ENCODE peak calls at places on chromosomes 13 and 19, in seven cellular contexts. I is H1, O is SK-N-SH, V is neural progenitor cell, K is K562, A is HepG2, G is IMR-90. R is an unnamed sample.

GRCh38 chr13:83867708-83868107 is 14.6 kb downstream of the SLITRK1 start:
- DNase-seq in I (no peak), O (no peak), V (no peak), K (no peak), A (no peak), G (no peak), R (no peak)

GRCh38 chr13:92224052-92224821 is 825.8 kb downstream of the GPC5 start:
- DNase-seq in I (no peak), O (no peak), V (no peak), K (no peak), A (no peak), G (peak), R (peak)

GRCh38 chr19:45630463-45630862 is 8.7 kb downstream of the EML2 start:
- DNase-seq in I (no peak), O (peak), V (no peak), K (no peak), A (no peak), G (peak), R (peak)

GRCh38 chr19:41930926-41931592 is 2.8 kb upstream of the ERFL start:
- DNase-seq in I (peak), O (no peak), V (peak), K (no peak), A (no peak), G (no peak), R (no peak)

GRCh38 chr13:86882835-86883234 is 788.3 kb upstream of the SLITRK5 start:
- DNase-seq in I (no peak), O (no peak), V (no peak), K (no peak), A (peak), G (peak), R (no peak)

GRCh38 chr19:35044317-35045117 is 3.0 kb downstream of the HPN start:
- DNase-seq in I (peak), O (peak), V (peak), K (peak), A (peak), G (peak), R (peak)

GRCh38 chr19:16303755-16304154 is 20.9 kb upstream of the KLF2 start:
- DNase-seq in I (no peak), O (no peak), V (no peak), K (no peak), A (no peak), G (no peak), R (no peak)

GRCh38 chr19:46579286-46579944 is 21.7 kb upstream of the CALM3 start:
- DNase-seq in I (peak), O (peak), V (peak), K (no peak), A (no peak), G (no peak), R (no peak)

GRCh38 chr19:4742717-4743646 is 19.3 kb upstream of the DPP9 start:
- DNase-seq in I (peak), O (peak), V (peak), K (no peak), A (no peak), G (no peak), R (no peak)

GRCh38 chr13:24274452-24274971 is 34.9 kb upstream of the C1QTNF9 start:
- DNase-seq in I (no peak), O (no peak), V (no peak), K (no peak), A (no peak), G (peak), R (no peak)

GRCh38 chr19:44723952-44724319 is 24.6 kb upstream of the BCL3 start:
- DNase-seq in I (peak), O (peak), V (peak), K (peak), A (peak), G (peak), R (peak)

GRCh38 chr19:6274756-6275155 is 5.0 kb downstream of the MLLT1 start:
- DNase-seq in I (no peak), O (peak), V (no peak), K (no peak), A (no peak), G (no peak), R (no peak)

DNA sequence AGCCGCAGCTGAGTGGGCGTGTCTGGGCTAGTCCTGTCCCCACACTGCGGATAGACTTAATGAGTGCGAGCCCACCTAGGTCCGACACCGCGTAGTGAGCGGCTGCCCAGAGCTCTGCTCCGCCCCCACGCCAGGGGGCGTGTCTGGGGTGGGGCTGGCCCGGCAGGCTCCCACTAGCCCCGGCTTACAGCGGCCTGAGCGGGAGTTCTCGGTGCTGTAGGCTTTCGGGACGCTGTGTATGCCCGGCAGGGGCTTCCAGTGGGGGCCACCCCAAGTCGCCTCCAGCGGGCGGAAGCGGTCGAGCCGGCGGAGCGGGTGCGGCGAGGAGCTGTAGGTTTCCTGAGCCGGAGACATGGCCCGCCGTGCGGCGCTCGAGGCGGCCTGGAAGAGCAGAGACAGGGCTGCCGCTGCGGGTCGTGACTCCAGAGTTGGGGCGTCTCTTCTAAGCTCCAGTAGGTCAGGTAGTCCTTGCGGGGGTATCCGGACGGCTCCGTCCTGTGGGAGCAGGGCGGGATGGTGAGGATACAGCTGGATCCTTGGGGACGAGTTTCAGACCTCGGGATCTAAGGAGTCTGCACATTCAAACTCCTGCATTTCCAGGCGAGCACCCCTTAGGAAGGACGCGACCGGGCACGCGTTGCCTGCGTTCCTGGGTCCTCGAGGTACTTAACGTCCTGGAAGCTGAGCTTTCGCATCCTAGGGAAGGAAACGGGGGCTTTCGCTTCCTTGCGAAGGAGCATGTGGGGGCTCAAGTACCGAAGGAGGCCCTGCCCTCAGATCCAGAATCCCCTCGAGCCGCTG is 1.2 kb downstream of the CGB7 start:
- DNase-seq in I (peak), O (peak), V (peak), K (peak), A (peak), G (peak), R (peak)
- H3K4me2 ChIP-seq in I (peak), O (peak), V (peak), K (peak), A (peak), G (peak), R (peak)

GRCh38 chr19:23917856-23918255 is 3.2 kb downstream of the ZNF726 start:
- DNase-seq in I (no peak), O (no peak), V (no peak), K (no peak), A (no peak), G (no peak), R (no peak)

GRCh38 chr19:23916991-23917390 is 2.3 kb downstream of the ZNF726 start:
- DNase-seq in I (no peak), O (no peak), V (no peak), K (no peak), A (no peak), G (peak), R (no peak)

GRCh38 chr19:23909222-23909621 is 5.5 kb upstream of the ZNF726 start:
- DNase-seq in I (no peak), O (no peak), V (no peak), K (no peak), A (no peak), G (no peak), R (no peak)

GRCh38 chr19:23914402-23915286 is at the start of gene ZNF726:
- DNase-seq in I (no peak), O (peak), V (no peak), K (peak), A (no peak), G (peak), R (no peak)

DNA sequence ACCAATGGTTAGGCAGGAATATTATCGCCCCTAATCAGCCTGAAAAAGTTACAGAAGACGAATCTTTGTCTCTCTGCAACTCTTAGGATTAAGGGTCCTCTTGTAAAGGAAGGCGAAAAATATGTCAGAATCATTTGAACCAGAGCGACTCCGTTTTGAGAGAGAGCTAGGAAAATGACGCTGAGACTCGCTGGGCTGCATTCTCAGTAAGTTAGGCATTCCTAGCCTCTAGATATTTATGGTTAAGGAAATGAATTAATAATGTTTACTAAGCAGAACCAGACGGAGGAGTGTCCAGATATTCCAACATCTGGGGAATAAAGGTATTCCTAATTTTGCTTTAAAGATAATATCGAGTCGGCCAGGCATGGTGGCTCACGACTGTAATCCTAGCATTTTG is 755 bp upstream of the ZNF726 start:
- DNase-seq in I (no peak), O (no peak), V (no peak), K (no peak), A (no peak), G (no peak), R (no peak)
- H2AFZ ChIP-seq in I (no peak), O (peak), V (no peak), K (peak), A (no peak), G (no peak), R (no peak)

GRCh38 chr13:37869756-37870488 is at the start of gene TRPC4:
- DNase-seq in I (peak), O (peak), V (peak), K (peak), A (peak), G (peak), R (peak)

GRCh38 chr13:37869506-37869755 is 141 bp downstream of the TRPC4 start:
- DNase-seq in I (no peak), O (no peak), V (no peak), K (no peak), A (no peak), G (no peak), R (no peak)

GRCh38 chr13:37868691-37869505 is 674 bp downstream of the TRPC4 start:
- DNase-seq in I (peak), O (no peak), V (peak), K (no peak), A (no peak), G (peak), R (peak)

GRCh38 chr13:37870895-37871550 is 1.5 kb upstream of the TRPC4 start:
- DNase-seq in I (peak), O (no peak), V (peak), K (no peak), A (no peak), G (peak), R (no peak)

GRCh38 chr13:37870489-37870845 is 895 bp upstream of the TRPC4 start:
- DNase-seq in I (no peak), O (no peak), V (no peak), K (no peak), A (no peak), G (no peak), R (no peak)
- H3K4me2 ChIP-seq in I (peak), O (peak), V (peak), K (peak), A (no peak), G (peak), R (peak)

GRCh38 chr19:615619-616018 is 17.7 kb downstream of the POLRMT start:
- DNase-seq in I (no peak), O (no peak), V (no peak), K (no peak), A (no peak), G (no peak), R (no peak)
- H2AFZ ChIP-seq in I (no peak), O (no peak), V (no peak), K (no peak), A (no peak), G (no peak), R (no peak)

DNA sequence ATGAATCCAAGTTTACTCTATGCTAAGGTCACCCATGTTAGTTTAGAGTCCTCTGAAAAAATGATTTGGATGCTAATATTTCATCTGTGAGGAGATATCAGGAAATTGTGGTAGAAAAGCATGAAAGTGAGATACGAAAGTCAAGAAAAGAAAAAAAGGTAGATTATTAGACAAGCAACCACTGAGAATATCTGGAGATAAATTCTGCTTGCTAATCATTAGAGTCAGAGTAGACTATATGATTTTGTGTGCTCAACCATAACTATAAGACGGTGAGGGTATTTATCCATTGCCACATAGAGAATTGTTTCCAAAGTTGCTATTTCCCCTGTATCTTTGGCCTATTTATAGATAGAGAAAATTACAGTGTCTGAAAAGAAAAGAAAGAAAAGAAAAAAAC is 706.7 kb downstream of the SLITRK5 start:
- DNase-seq in I (no peak), O (no peak), V (no peak), K (no peak), A (no peak), G (no peak), R (no peak)
- H3K4me2 ChIP-seq in I (no peak), O (no peak), V (no peak), K (no peak), A (no peak), G (no peak), R (no peak)

GRCh38 chr13:76854209-76854608 is 32.0 kb downstream of the KCTD12 start:
- DNase-seq in I (no peak), O (no peak), V (no peak), K (no peak), A (no peak), G (no peak), R (no peak)

GRCh38 chr13:76854894-76855293 is 31.3 kb downstream of the KCTD12 start:
- DNase-seq in I (no peak), O (no peak), V (no peak), K (no peak), A (no peak), G (peak), R (no peak)

GRCh38 chr13:76853481-76853880 is 32.7 kb downstream of the KCTD12 start:
- DNase-seq in I (no peak), O (no peak), V (no peak), K (no peak), A (no peak), G (no peak), R (no peak)

GRCh38 chr13:76852991-76853390 is 33.2 kb downstream of the KCTD12 start:
- DNase-seq in I (no peak), O (no peak), V (no peak), K (no peak), A (no peak), G (peak), R (no peak)

GRCh38 chr13:76856141-76856571 is 30.0 kb downstream of the KCTD12 start:
- DNase-seq in I (no peak), O (no peak), V (no peak), K (no peak), A (no peak), G (peak), R (no peak)
- H2AFZ ChIP-seq in I (no peak), O (peak), V (no peak), K (no peak), A (no peak), G (no peak), R (no peak)